ENCODE peak calls at places on chromosomes 4 and X, in eight cellular contexts. V is heart left ventricle; W is CD8-positive, alpha-beta T cell; I is fibroblast of lung; H is dorsolateral prefrontal cortex; B is suprapubic skin; O is choroid plexus epithelial cell; Z is SK-N-SH. L is an unnamed sample.

GRCh38 chr4:138111462-138112000 is 130.6 kb downstream of the SLC7A11 start:
- DNase-seq in V (no peak), W (no peak), I (no peak), H (no peak), B (no peak), O (peak; percentile 59), Z (no peak), L (no peak)

GRCh38 chr4:75630174-75630931 is at the start of gene CDKL2:
- DNase-seq in V (peak; percentile 82), W (peak; percentile 95), I (peak; percentile 55), H (peak; percentile 86), B (peak; percentile 86), O (peak; percentile 64), Z (peak; percentile 96), L (peak; percentile 96)

GRCh38 chrX:100494974-100495373 is 84.9 kb upstream of the PCDH19 start:
- DNase-seq in V (no peak), W (no peak), I (no peak), H (no peak), B (no peak), O (no peak), Z (no peak), L (peak; percentile 74)

GRCh38 chr4:77695769-77696168 is 90.1 kb downstream of the CXCL13 start:
- DNase-seq in V (no peak), W (no peak), I (peak; percentile 95), H (no peak), B (no peak), O (peak; percentile 97), Z (no peak), L (no peak)

GRCh38 chr4:72295966-72296557 is 264.3 kb downstream of the NPFFR2 start:
- DNase-seq in V (no peak), W (no peak), I (peak; percentile 74), H (no peak), B (no peak), O (peak; percentile 84), Z (peak; percentile 48), L (peak; percentile 38)

GRCh38 chrX:49838374-49838773 is 9.3 kb downstream of the PAGE4 start:
- DNase-seq in V (no peak), W (no peak), I (peak; percentile 20), H (no peak), B (no peak), O (peak; percentile 31), Z (peak; percentile 52), L (peak; percentile 6)

GRCh38 chr4:97496298-97496873 is 646.9 kb downstream of the STPG2 start:
- DNase-seq in V (no peak), W (no peak), I (no peak), H (no peak), B (no peak), O (peak; percentile 52), Z (no peak), L (no peak)

GRCh38 chr4:95547708-95548471 is 883 bp downstream of the UNC5C start:
- DNase-seq in V (peak; percentile 29), W (no peak), I (no peak), H (peak; percentile 72), B (no peak), O (peak; percentile 34), Z (no peak), L (no peak)

GRCh38 chrX:71111851-71112468 is 583 bp upstream of the IL2RG start:
- DNase-seq in V (no peak), W (no peak), I (no peak), H (no peak), B (no peak), O (no peak), Z (no peak), L (no peak)

GRCh38 chr4:112282860-112283667 is 2.6 kb downstream of the TIFA start:
- DNase-seq in V (no peak), W (no peak), I (no peak), H (no peak), B (no peak), O (no peak), Z (no peak), L (peak; percentile 5)

GRCh38 chr4:6327220-6327917 is 57.7 kb downstream of the WFS1 start:
- DNase-seq in V (peak; percentile 79), W (peak; percentile 70), I (peak; percentile 65), H (peak; percentile 88), B (peak; percentile 87), O (peak; percentile 78), Z (peak; percentile 94), L (peak; percentile 76)

GRCh38 chr4:148444296-148445070 is 2.3 kb upstream of the NR3C2 start:
- DNase-seq in V (peak; percentile 54), W (peak; percentile 32), I (no peak), H (peak; percentile 46), B (peak; percentile 69), O (no peak), Z (peak; percentile 74), L (peak; percentile 40)

GRCh38 chr4:184983660-184984356 is 34.5 kb upstream of the HELT start:
- DNase-seq in V (peak; percentile 65), W (peak; percentile 52), I (peak; percentile 38), H (peak; percentile 59), B (no peak), O (peak; percentile 82), Z (peak; percentile 95), L (peak; percentile 25)

GRCh38 chr4:166896254-166896653 is 338.0 kb downstream of the SPOCK3 start:
- DNase-seq in V (no peak), W (no peak), I (no peak), H (no peak), B (no peak), O (no peak), Z (no peak), L (no peak)

GRCh38 chr4:22551550-22551949 is 35.7 kb upstream of the ADGRA3 start:
- DNase-seq in V (no peak), W (no peak), I (no peak), H (no peak), B (no peak), O (no peak), Z (no peak), L (no peak)

GRCh38 chr4:153089781-153090180 is 114.5 kb upstream of the TRIM2 start:
- DNase-seq in V (no peak), W (no peak), I (no peak), H (no peak), B (no peak), O (no peak), Z (no peak), L (no peak)

GRCh38 chr4:153094435-153094834 is 109.8 kb upstream of the TRIM2 start:
- DNase-seq in V (no peak), W (no peak), I (no peak), H (no peak), B (no peak), O (no peak), Z (no peak), L (no peak)

GRCh38 chr4:153087671-153088194 is 116.5 kb upstream of the TRIM2 start:
- DNase-seq in V (no peak), W (no peak), I (no peak), H (no peak), B (no peak), O (no peak), Z (no peak), L (no peak)

GRCh38 chr4:153095448-153096204 is 108.6 kb upstream of the TRIM2 start:
- DNase-seq in V (no peak), W (no peak), I (no peak), H (no peak), B (no peak), O (no peak), Z (no peak), L (no peak)

DNA sequence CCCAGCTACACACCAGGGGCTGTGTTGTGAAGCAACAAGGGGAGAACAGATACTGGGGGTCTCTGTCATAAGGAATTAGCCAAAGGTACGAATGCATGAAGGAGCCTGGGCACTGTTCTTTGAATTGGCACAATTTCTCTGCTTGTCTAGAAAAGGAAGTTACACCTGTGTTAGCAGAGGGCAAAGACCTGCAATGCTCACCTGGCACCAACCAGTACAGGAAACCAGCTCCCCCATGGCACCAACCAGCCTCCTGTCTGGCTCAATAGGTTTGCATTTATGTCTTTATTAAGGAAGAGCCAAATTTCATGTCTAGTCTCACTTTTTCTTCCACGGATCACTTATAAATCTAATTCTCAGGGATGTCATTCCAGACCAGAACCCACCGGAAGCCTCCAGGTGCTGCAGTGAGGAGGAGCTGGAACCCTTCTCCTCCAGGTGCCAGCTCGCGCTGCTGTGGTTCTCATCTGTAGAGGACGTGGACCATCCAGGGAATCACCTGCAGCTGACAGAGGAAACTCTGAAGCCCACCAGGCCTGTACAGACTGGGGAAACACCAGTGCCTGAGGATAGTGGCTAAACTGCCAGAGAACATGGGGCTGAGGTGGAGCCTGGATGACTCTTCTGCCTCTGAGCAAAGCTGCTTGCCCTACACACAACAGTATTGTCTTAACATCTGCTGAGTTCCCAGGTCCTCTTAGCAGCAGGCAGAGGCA is 113.4 kb upstream of the TRIM2 start:
- DNase-seq in V (no peak), W (no peak), I (no peak), H (no peak), B (no peak), O (no peak), Z (no peak), L (peak; percentile 35)
- H3K4me3 ChIP-seq in V (no peak overlapping the region), W (no peak overlapping the region), I (no peak overlapping the region), H (no peak overlapping the region), B (no peak overlapping the region), O (no peak overlapping the region), Z (no peak overlapping the region), L (no peak overlapping the region)

DNA sequence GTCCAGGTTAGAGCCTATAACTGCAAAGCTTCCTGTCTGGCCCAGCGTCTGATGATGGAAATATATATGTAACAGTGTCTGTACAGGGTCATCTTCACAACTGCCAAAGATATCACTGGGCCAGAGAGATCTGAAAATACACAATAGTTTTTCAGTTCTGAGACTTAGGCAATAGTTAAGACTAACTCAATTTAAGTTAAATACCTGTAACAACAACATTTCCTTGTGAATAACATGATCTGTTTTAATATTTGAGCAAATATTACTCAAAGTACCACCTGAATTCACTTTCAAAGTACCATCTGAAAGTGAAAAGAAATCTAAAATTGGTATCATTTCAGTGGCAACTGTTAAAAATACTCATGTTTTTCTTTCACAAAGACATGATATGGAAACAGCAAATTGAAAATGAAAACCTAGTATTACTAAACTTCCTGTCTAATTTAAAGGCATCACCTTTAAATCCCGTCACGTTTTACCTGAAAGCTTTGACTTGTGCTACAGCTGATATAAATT is 9.6 kb downstream of the ZAR1 start:
- DNase-seq in V (no peak), W (no peak), I (no peak), H (no peak), B (no peak), O (no peak), Z (no peak), L (no peak)
- H3K4me3 ChIP-seq in V (no peak overlapping the region), W (no peak overlapping the region), I (no peak overlapping the region), H (no peak overlapping the region), B (no peak overlapping the region), O (no peak overlapping the region), Z (no peak overlapping the region), L (no peak overlapping the region)

GRCh38 chrX:112053169-112053568 is 29.4 kb downstream of the TRPC5 start:
- DNase-seq in V (no peak), W (no peak), I (no peak), H (no peak), B (no peak), O (no peak), Z (no peak), L (no peak)
- H3K4me3 ChIP-seq in V (no peak overlapping the region), W (no peak overlapping the region), I (no peak overlapping the region), H (no peak overlapping the region), B (no peak overlapping the region), O (no peak overlapping the region), Z (no peak overlapping the region), L (no peak overlapping the region)

DNA sequence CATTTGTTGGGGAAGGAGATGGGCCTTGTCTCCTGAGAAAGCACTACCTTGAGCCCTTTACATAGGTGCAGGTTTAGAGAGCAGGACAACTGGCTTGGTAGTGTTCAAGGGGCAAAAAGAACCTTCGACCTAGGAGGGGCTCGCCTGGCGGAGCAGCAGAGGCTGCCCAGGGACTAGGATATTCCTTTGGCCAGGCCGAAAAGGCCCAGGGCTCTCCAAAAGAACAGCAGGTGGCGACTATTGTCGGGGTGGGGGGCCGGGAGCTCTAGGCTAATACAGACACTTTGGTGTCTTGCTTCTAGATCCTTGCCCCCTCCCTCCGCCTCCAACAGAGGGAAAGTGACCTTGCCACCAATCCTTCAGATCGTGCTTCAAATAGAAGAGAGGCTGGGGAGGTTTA is 7.1 kb upstream of the POU3F4 start:
- DNase-seq in V (no peak), W (no peak), I (no peak), H (no peak), B (no peak), O (no peak), Z (no peak), L (no peak)
- H3K4me3 ChIP-seq in V (no peak overlapping the region), W (no peak overlapping the region), I (no peak overlapping the region), H (no peak overlapping the region), B (no peak overlapping the region), O (no peak overlapping the region), Z (no peak overlapping the region), L (no peak overlapping the region)